ENCODE peak calls at places on chromosomes 3 and 15, in eight cellular contexts. One of them, this sample, is unnamed.

GRCh38 chr3:53708001-53708621 is 138.1 kb downstream of the CHDH start:
- DNase-seq in nephron progenitor cell: no peak
- DNase-seq in GM20000: no peak
- DNase-seq in cardiac fibroblast: no peak
- DNase-seq in heart right ventricle: peak; percentile 13
- DNase-seq in fibroblast of lung: no peak
- DNase-seq in type B pancreatic cell: peak; percentile 37
- DNase-seq in cardiac muscle cell: peak; percentile 94
- DNase-seq in this sample: no peak

GRCh38 chr3:8556470-8556869 is 54.8 kb downstream of the LMCD1 start:
- DNase-seq in nephron progenitor cell: no peak
- DNase-seq in GM20000: no peak
- DNase-seq in cardiac fibroblast: no peak
- DNase-seq in heart right ventricle: no peak
- DNase-seq in fibroblast of lung: no peak
- DNase-seq in type B pancreatic cell: no peak
- DNase-seq in cardiac muscle cell: no peak
- DNase-seq in this sample: peak; percentile 8

GRCh38 chr3:56878046-56878445 is 76.3 kb upstream of the ARHGEF3 start:
- DNase-seq in nephron progenitor cell: no peak
- DNase-seq in GM20000: peak; percentile 58
- DNase-seq in cardiac fibroblast: peak; percentile 61
- DNase-seq in heart right ventricle: peak; percentile 53
- DNase-seq in fibroblast of lung: no peak
- DNase-seq in type B pancreatic cell: no peak
- DNase-seq in cardiac muscle cell: peak; percentile 4
- DNase-seq in this sample: no peak

GRCh38 chr3:189363856-189364255 is 192.1 kb downstream of the TPRG1 start:
- DNase-seq in nephron progenitor cell: no peak
- DNase-seq in GM20000: no peak
- DNase-seq in cardiac fibroblast: peak; percentile 5
- DNase-seq in heart right ventricle: peak; percentile 5
- DNase-seq in fibroblast of lung: peak; percentile 57
- DNase-seq in type B pancreatic cell: no peak
- DNase-seq in cardiac muscle cell: no peak
- DNase-seq in this sample: no peak

GRCh38 chr15:72117448-72117697 is 577 bp downstream of the MYO9A start:
- DNase-seq in nephron progenitor cell: peak; percentile 80
- DNase-seq in GM20000: peak; percentile 83
- DNase-seq in cardiac fibroblast: peak; percentile 84
- DNase-seq in heart right ventricle: peak; percentile 70
- DNase-seq in fibroblast of lung: peak; percentile 83
- DNase-seq in type B pancreatic cell: peak; percentile 84
- DNase-seq in cardiac muscle cell: peak; percentile 85
- DNase-seq in this sample: peak; percentile 72

GRCh38 chr3:128011140-128011539 is 41.1 kb upstream of the SEC61A1 start:
- DNase-seq in nephron progenitor cell: peak; percentile 78
- DNase-seq in GM20000: peak; percentile 31
- DNase-seq in cardiac fibroblast: peak; percentile 26
- DNase-seq in heart right ventricle: no peak
- DNase-seq in fibroblast of lung: peak; percentile 55
- DNase-seq in type B pancreatic cell: no peak
- DNase-seq in cardiac muscle cell: peak; percentile 65
- DNase-seq in this sample: peak; percentile 53

GRCh38 chr3:129936757-129937156 is 37.8 kb upstream of the TRH start:
- DNase-seq in nephron progenitor cell: no peak
- DNase-seq in GM20000: no peak
- DNase-seq in cardiac fibroblast: peak; percentile 63
- DNase-seq in heart right ventricle: peak; percentile 17
- DNase-seq in fibroblast of lung: peak; percentile 50
- DNase-seq in type B pancreatic cell: no peak
- DNase-seq in cardiac muscle cell: no peak
- DNase-seq in this sample: peak; percentile 43

GRCh38 chr3:196115678-196116083 is 33.8 kb upstream of the TFRC start:
- DNase-seq in nephron progenitor cell: no peak
- DNase-seq in GM20000: peak; percentile 70
- DNase-seq in cardiac fibroblast: no peak
- DNase-seq in heart right ventricle: no peak
- DNase-seq in fibroblast of lung: no peak
- DNase-seq in type B pancreatic cell: no peak
- DNase-seq in cardiac muscle cell: no peak
- DNase-seq in this sample: no peak

GRCh38 chr3:104825116-104825515 is 541.6 kb upstream of the ALCAM start:
- DNase-seq in nephron progenitor cell: no peak
- DNase-seq in GM20000: no peak
- DNase-seq in cardiac fibroblast: no peak
- DNase-seq in heart right ventricle: no peak
- DNase-seq in fibroblast of lung: peak; percentile 63
- DNase-seq in type B pancreatic cell: no peak
- DNase-seq in cardiac muscle cell: no peak
- DNase-seq in this sample: peak; percentile 13

DNA sequence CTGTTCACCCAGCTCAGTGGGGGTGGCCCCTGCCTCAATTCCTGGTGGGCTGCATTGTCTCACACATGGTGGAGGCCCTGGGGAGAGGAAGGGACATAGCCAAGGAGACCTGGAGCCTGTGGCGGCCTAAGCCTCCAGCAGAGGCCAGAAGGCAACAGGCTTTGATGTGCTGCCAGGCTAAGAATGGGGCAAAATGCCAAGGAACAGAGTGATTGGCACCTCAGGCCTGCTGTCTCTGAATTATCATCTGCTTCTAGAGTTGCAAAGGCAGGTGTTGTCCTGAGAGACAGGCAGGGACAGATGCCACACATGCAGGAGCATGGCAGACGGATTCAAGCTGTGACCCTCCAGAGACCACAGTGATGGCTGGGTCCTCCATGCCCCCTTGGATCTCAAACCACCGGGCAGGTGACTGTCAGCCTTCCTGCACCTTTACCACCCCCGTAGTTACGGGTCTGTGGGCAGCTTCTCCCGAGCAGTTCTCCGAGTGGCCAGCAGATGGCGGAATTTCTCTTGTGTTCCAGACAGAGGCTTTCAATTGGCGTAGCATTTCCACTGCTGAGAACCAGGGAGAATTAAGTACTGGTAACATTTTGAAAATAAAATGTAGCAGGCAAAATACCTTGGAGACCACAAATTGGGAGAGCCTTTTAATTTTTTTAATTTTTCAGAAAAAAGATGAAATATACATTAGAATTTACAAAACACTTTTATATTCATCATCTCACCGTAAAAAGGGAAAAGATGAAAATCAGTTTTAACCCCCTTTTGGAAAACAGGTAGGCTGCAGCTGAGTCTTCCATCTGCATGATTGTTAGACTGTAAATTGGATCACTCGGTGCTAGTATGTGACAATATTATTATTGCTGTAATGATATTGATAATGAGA is 525.5 kb upstream of the CFAP20DC start:
- DNase-seq in nephron progenitor cell: peak; percentile 92
- DNase-seq in GM20000: peak; percentile 66
- DNase-seq in cardiac fibroblast: peak; percentile 77
- DNase-seq in heart right ventricle: peak; percentile 81
- DNase-seq in fibroblast of lung: peak; percentile 77
- DNase-seq in type B pancreatic cell: peak; percentile 87
- DNase-seq in cardiac muscle cell: peak; percentile 88
- DNase-seq in this sample: peak; percentile 70
- TF ChIP-seq CTCF in nephron progenitor cell: peak; percentile 97
- TF ChIP-seq CTCF in GM20000: peak; percentile 91
- TF ChIP-seq CTCF in cardiac fibroblast: peak; percentile 92
- TF ChIP-seq CTCF in heart right ventricle: peak; percentile 94
- TF ChIP-seq CTCF in fibroblast of lung: peak; percentile 95
- TF ChIP-seq CTCF in type B pancreatic cell: peak; percentile 98
- TF ChIP-seq CTCF in cardiac muscle cell: peak; percentile 94
- TF ChIP-seq CTCF in this sample: peak; percentile 79

GRCh38 chr3:27945229-27945628 is 223.1 kb upstream of the EOMES start:
- DNase-seq in nephron progenitor cell: no peak
- DNase-seq in GM20000: no peak
- DNase-seq in cardiac fibroblast: no peak
- DNase-seq in heart right ventricle: no peak
- DNase-seq in fibroblast of lung: no peak
- DNase-seq in type B pancreatic cell: no peak
- DNase-seq in cardiac muscle cell: no peak
- DNase-seq in this sample: no peak

GRCh38 chr3:27939510-27939909 is 217.4 kb upstream of the EOMES start:
- DNase-seq in nephron progenitor cell: no peak
- DNase-seq in GM20000: no peak
- DNase-seq in cardiac fibroblast: peak; percentile 4
- DNase-seq in heart right ventricle: no peak
- DNase-seq in fibroblast of lung: no peak
- DNase-seq in type B pancreatic cell: no peak
- DNase-seq in cardiac muscle cell: no peak
- DNase-seq in this sample: no peak

GRCh38 chr3:27939940-27940339 is 217.8 kb upstream of the EOMES start:
- DNase-seq in nephron progenitor cell: peak; percentile 33
- DNase-seq in GM20000: no peak
- DNase-seq in cardiac fibroblast: peak; percentile 63
- DNase-seq in heart right ventricle: no peak
- DNase-seq in fibroblast of lung: peak; percentile 28
- DNase-seq in type B pancreatic cell: no peak
- DNase-seq in cardiac muscle cell: peak; percentile 53
- DNase-seq in this sample: no peak

DNA sequence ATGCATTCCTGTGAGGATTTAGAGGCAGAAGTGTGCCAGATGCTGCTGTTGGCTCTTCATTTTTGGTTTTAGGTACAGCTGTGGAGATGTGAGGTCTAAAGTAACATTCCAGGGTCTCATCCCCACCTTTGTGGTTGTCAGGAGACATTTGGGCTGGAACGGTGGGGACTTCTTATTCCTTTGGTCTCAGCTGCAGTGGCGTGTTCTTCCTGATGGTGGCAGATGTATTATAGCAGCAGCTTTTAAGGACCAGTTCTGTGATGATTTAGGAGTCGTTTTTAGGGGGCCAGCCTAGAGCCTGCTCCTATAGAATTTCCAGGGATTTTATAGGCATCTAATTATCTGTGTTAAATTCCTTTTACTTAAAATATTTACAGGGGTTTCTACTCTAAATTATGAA is 221.0 kb upstream of the EOMES start:
- DNase-seq in nephron progenitor cell: peak; percentile 4
- DNase-seq in GM20000: peak; percentile 5
- DNase-seq in cardiac fibroblast: peak; percentile 45
- DNase-seq in heart right ventricle: no peak
- DNase-seq in fibroblast of lung: peak; percentile 12
- DNase-seq in type B pancreatic cell: no peak
- DNase-seq in cardiac muscle cell: peak; percentile 55
- DNase-seq in this sample: peak; percentile 4
- TF ChIP-seq CTCF in nephron progenitor cell: no peak
- TF ChIP-seq CTCF in GM20000: no peak
- TF ChIP-seq CTCF in cardiac fibroblast: peak; percentile 59
- TF ChIP-seq CTCF in heart right ventricle: no peak
- TF ChIP-seq CTCF in fibroblast of lung: peak; percentile 55
- TF ChIP-seq CTCF in type B pancreatic cell: peak; percentile 56
- TF ChIP-seq CTCF in cardiac muscle cell: peak; percentile 59
- TF ChIP-seq CTCF in this sample: no peak

GRCh38 chr3:179768080-179768479 is 115.2 kb downstream of the USP13 start:
- DNase-seq in nephron progenitor cell: peak; percentile 46
- DNase-seq in GM20000: no peak
- DNase-seq in cardiac fibroblast: peak; percentile 68
- DNase-seq in heart right ventricle: no peak
- DNase-seq in fibroblast of lung: peak; percentile 73
- DNase-seq in type B pancreatic cell: no peak
- DNase-seq in cardiac muscle cell: peak; percentile 51
- DNase-seq in this sample: peak; percentile 61
- TF ChIP-seq CTCF in nephron progenitor cell: peak; percentile 66
- TF ChIP-seq CTCF in GM20000: no peak
- TF ChIP-seq CTCF in cardiac fibroblast: peak; percentile 72
- TF ChIP-seq CTCF in heart right ventricle: peak; percentile 34
- TF ChIP-seq CTCF in fibroblast of lung: peak; percentile 63
- TF ChIP-seq CTCF in type B pancreatic cell: peak; percentile 76
- TF ChIP-seq CTCF in cardiac muscle cell: peak; percentile 69
- TF ChIP-seq CTCF in this sample: peak; percentile 92

GRCh38 chr3:45000823-45001222 is 24.8 kb downstream of the EXOSC7 start:
- DNase-seq in nephron progenitor cell: no peak
- DNase-seq in GM20000: no peak
- DNase-seq in cardiac fibroblast: no peak
- DNase-seq in heart right ventricle: no peak
- DNase-seq in fibroblast of lung: no peak
- DNase-seq in type B pancreatic cell: no peak
- DNase-seq in cardiac muscle cell: no peak
- DNase-seq in this sample: no peak

GRCh38 chr3:45003406-45003805 is 22.7 kb upstream of the CLEC3B start:
- DNase-seq in nephron progenitor cell: no peak
- DNase-seq in GM20000: no peak
- DNase-seq in cardiac fibroblast: no peak
- DNase-seq in heart right ventricle: no peak
- DNase-seq in fibroblast of lung: no peak
- DNase-seq in type B pancreatic cell: no peak
- DNase-seq in cardiac muscle cell: no peak
- DNase-seq in this sample: no peak

GRCh38 chr3:45002680-45003079 is 23.4 kb upstream of the CLEC3B start:
- DNase-seq in nephron progenitor cell: no peak
- DNase-seq in GM20000: no peak
- DNase-seq in cardiac fibroblast: no peak
- DNase-seq in heart right ventricle: no peak
- DNase-seq in fibroblast of lung: no peak
- DNase-seq in type B pancreatic cell: no peak
- DNase-seq in cardiac muscle cell: no peak
- DNase-seq in this sample: no peak

GRCh38 chr3:45001738-45002137 is 24.4 kb upstream of the CLEC3B start:
- DNase-seq in nephron progenitor cell: no peak
- DNase-seq in GM20000: no peak
- DNase-seq in cardiac fibroblast: no peak
- DNase-seq in heart right ventricle: no peak
- DNase-seq in fibroblast of lung: no peak
- DNase-seq in type B pancreatic cell: no peak
- DNase-seq in cardiac muscle cell: no peak
- DNase-seq in this sample: no peak

GRCh38 chr3:45002139-45002660 is 23.9 kb upstream of the CLEC3B start:
- DNase-seq in nephron progenitor cell: no peak
- DNase-seq in GM20000: no peak
- DNase-seq in cardiac fibroblast: no peak
- DNase-seq in heart right ventricle: no peak
- DNase-seq in fibroblast of lung: no peak
- DNase-seq in type B pancreatic cell: no peak
- DNase-seq in cardiac muscle cell: no peak
- DNase-seq in this sample: no peak
- TF ChIP-seq CTCF in nephron progenitor cell: no peak
- TF ChIP-seq CTCF in GM20000: no peak
- TF ChIP-seq CTCF in cardiac fibroblast: no peak
- TF ChIP-seq CTCF in heart right ventricle: no peak
- TF ChIP-seq CTCF in fibroblast of lung: no peak
- TF ChIP-seq CTCF in type B pancreatic cell: no peak
- TF ChIP-seq CTCF in cardiac muscle cell: no peak
- TF ChIP-seq CTCF in this sample: no peak

DNA sequence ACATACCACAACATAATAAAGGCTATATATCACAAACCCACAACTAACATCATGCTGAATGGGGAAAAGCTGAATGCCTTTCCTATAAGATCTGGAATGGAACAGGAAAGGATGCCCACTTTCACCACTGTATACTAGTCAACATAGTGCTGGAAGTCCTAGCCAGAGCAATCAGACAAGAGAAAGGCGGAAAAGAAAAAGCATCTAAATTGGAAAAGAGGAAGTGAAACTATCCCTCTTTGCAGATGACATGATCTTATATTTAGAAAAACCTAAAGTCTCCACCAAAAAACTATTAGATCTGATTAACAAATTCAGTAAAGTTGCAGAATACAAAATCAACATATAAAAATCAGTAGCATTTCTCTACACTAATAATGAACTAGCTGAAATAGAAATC is 14.6 kb upstream of the PIK3CA start:
- DNase-seq in nephron progenitor cell: no peak
- DNase-seq in GM20000: no peak
- DNase-seq in cardiac fibroblast: no peak
- DNase-seq in heart right ventricle: no peak
- DNase-seq in fibroblast of lung: no peak
- DNase-seq in type B pancreatic cell: no peak
- DNase-seq in cardiac muscle cell: no peak
- DNase-seq in this sample: no peak
- TF ChIP-seq CTCF in nephron progenitor cell: no peak
- TF ChIP-seq CTCF in GM20000: no peak
- TF ChIP-seq CTCF in cardiac fibroblast: no peak
- TF ChIP-seq CTCF in heart right ventricle: no peak
- TF ChIP-seq CTCF in fibroblast of lung: no peak
- TF ChIP-seq CTCF in type B pancreatic cell: no peak
- TF ChIP-seq CTCF in cardiac muscle cell: no peak
- TF ChIP-seq CTCF in this sample: no peak